ENCODE peak calls at places on chromosomes 5 and 9, in seven cellular contexts. D is heart right ventricle, V is heart left ventricle, C is Panc1, B is tibial artery, W is brain microvascular endothelial cell, F is ovary. L is an unnamed sample. For H3K27me3, the result is how much of the 10 kb centered on the place peaks cover.

GRCh38 chr5:154163327-154163997 is 27.1 kb upstream of the GALNT10 start:
- DNase-seq in W (no peak), D (no peak), C (no peak), F (no peak), V (no peak), B (no peak), L (no peak)

GRCh38 chr5:54357371-54358058 is 47.1 kb upstream of the ARL15 start:
- DNase-seq in V (no peak), F (no peak), D (no peak), B (no peak), W (no peak), C (no peak), L (no peak)

GRCh38 chr5:132747064-132747692 is at the start of gene CCNI2:
- DNase-seq in C (no peak), V (no peak), F (no peak), D (no peak), B (no peak), W (no peak), L (no peak)

GRCh38 chr5:166068547-166069335 is 2222.7 kb upstream of the WWC1 start:
- DNase-seq in D (no peak), F (no peak), W (no peak), B (no peak), C (no peak), V (no peak), L (no peak)

GRCh38 chr9:110078626-110079025 is 129.3 kb downstream of the C9orf152 start:
- DNase-seq in V (no peak), F (no peak), D (no peak), C (no peak), B (no peak), W (no peak), L (no peak)

GRCh38 chr5:179832039-179832745 is 11.5 kb downstream of the SQSTM1 start:
- DNase-seq in B (no peak), W (no peak), F (no peak), D (no peak), C (no peak), V (no peak), L (no peak)

GRCh38 chr5:53109041-53109435 is 519 bp downstream of the MOCS2 start:
- DNase-seq in V (no peak), C (no peak), D (no peak), B (no peak), W (no peak), F (no peak), L (no peak)

GRCh38 chr5:18772475-18772874 is 1138.2 kb downstream of the TAF11L14 start:
- DNase-seq in D (no peak), V (no peak), W (no peak), C (peak), F (no peak), B (no peak), L (no peak)

GRCh38 chr9:136862849-136863622 is 3.1 kb downstream of the EDF1 start:
- DNase-seq in V (peak), B (no peak), C (no peak), D (no peak), W (no peak), F (no peak), L (no peak)

GRCh38 chr9:116979461-116979860 is 292.4 kb downstream of the TRIM32 start:
- DNase-seq in F (no peak), V (no peak), C (no peak), B (no peak), W (no peak), D (no peak), L (no peak)

GRCh38 chr5:124662261-124662781 is 84.1 kb downstream of the ZNF608 start:
- DNase-seq in C (no peak), V (no peak), F (no peak), D (no peak), B (no peak), W (no peak), L (no peak)

GRCh38 chr9:90057361-90057760 is 452.5 kb downstream of the GADD45G start:
- DNase-seq in V (no peak), B (no peak), F (no peak), D (no peak), C (no peak), W (no peak), L (no peak)

GRCh38 chr5:130885027-130885426 is 280.0 kb downstream of the HINT1 start:
- DNase-seq in D (no peak), W (no peak), B (no peak), F (no peak), V (no peak), C (no peak), L (no peak)

GRCh38 chr9:82970359-82970758 is 92.6 kb downstream of the RASEF start:
- DNase-seq in W (no peak), C (no peak), F (no peak), D (no peak), V (no peak), B (no peak), L (no peak)

GRCh38 chr9:134740071-134740470 is 98.5 kb downstream of the COL5A1 start:
- DNase-seq in W (no peak), D (no peak), B (no peak), F (no peak), C (no peak), V (no peak), L (no peak)

GRCh38 chr9:122125891-122126331 is 32.8 kb upstream of the TTLL11 start:
- DNase-seq in B (no peak), C (no peak), F (no peak), V (no peak), D (no peak), W (peak), L (no peak)

GRCh38 chr5:124847907-124848306 is 101.5 kb upstream of the ZNF608 start:
- DNase-seq in W (no peak), D (no peak), C (no peak), B (no peak), F (no peak), V (no peak), L (no peak)

GRCh38 chr9:3498691-3499090 is 27.1 kb downstream of the RFX3 start:
- DNase-seq in D (no peak), B (no peak), C (no peak), F (no peak), W (peak), V (no peak), L (no peak)

GRCh38 chr9:121322737-121323448 is 47.2 kb downstream of the STOM start:
- DNase-seq in D (no peak), F (no peak), C (no peak), V (no peak), W (no peak), B (no peak), L (no peak)

GRCh38 chr5:150104550-150104870 is 18.2 kb upstream of the CSF1R start:
- DNase-seq in F (no peak), B (no peak), C (no peak), D (no peak), V (no peak), W (no peak), L (no peak)

GRCh38 chr5:42225009-42225408 is 198.2 kb upstream of the GHR start:
- DNase-seq in V (no peak), C (no peak), W (no peak), D (no peak), F (no peak), B (no peak), L (no peak)

GRCh38 chr5:66358741-66359140 is 214.6 kb downstream of the SREK1 start:
- DNase-seq in W (no peak), B (no peak), C (no peak), V (no peak), F (no peak), D (no peak), L (no peak)

GRCh38 chr5:45521067-45521466 is 175.1 kb downstream of the HCN1 start:
- DNase-seq in V (no peak), C (no peak), D (peak), F (no peak), W (no peak), B (no peak), L (no peak)

GRCh38 chr5:140253985-140254384 is 48.9 kb downstream of the PFDN1 start:
- DNase-seq in D (no peak), B (peak), W (no peak), V (no peak), F (no peak), C (no peak), L (no peak)

GRCh38 chr5:56637321-56637920 is 177.9 kb upstream of the MAP3K1 start:
- DNase-seq in B (no peak), W (peak), C (no peak), F (no peak), V (no peak), D (no peak), L (no peak)

GRCh38 chr9:114538241-114538640 is 33.0 kb upstream of the WHRN start:
- DNase-seq in F (no peak), C (no peak), W (no peak), V (no peak), D (no peak), B (no peak), L (no peak)

GRCh38 chr9:78462616-78463015 is 165.7 kb downstream of the PSAT1 start:
- DNase-seq in F (no peak), V (no peak), C (no peak), D (no peak), B (no peak), W (no peak), L (no peak)

GRCh38 chr5:79963261-79963977 is 27.6 kb downstream of the MTX3 start:
- DNase-seq in F (no peak), W (no peak), C (no peak), D (no peak), V (no peak), B (no peak), L (no peak)

GRCh38 chr5:141430332-141431113 is at the start of gene PCDHGA12:
- DNase-seq in F (no peak), W (peak), B (peak), C (no peak), V (peak), D (peak), L (peak)

GRCh38 chr9:133991964-133992779 is at the start of gene VAV2:
- DNase-seq in C (no peak), D (peak), W (no peak), V (peak), B (peak), F (peak), L (no peak)

DNA sequence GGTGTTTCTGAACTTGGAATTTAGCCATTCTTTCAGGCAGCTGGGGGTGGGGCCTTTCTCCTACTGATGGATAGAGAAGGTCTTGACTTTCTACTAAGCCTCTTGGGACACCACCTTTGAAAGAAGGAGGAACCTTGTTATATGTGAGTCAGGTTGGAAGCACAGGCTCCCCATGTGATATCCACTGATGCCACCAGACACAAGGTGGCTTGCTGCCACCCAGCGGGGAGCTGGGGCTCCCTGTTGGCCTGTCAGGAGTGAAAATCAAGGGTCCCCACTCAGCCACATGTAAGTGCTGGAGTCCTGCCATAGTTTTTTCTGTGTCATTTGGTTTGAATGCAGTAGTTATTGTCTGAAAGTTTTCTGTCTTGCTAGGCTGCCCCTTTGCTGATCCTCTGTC is 252.4 kb upstream of the NFIL3 start:
- DNase-seq in W (no peak), V (no peak), F (no peak), D (no peak), B (no peak), C (no peak), L (no peak)
- TF ChIP-seq CTCF in W (peak), V (peak), F (no peak), D (peak), B (no peak), C (peak), L (no peak)

GRCh38 chr9:124021385-124021769 is 9.8 kb downstream of the LHX2 start:
- DNase-seq in C (no peak), B (no peak), D (no peak), V (no peak), F (no peak), W (no peak), L (no peak)

GRCh38 chr9:124020520-124021384 is 9.2 kb downstream of the LHX2 start:
- DNase-seq in C (no peak), V (no peak), D (no peak), F (no peak), B (no peak), W (no peak), L (no peak)

GRCh38 chr9:124017929-124018730 is 6.6 kb downstream of the LHX2 start:
- DNase-seq in W (no peak), B (no peak), V (no peak), D (no peak), C (no peak), F (no peak), L (no peak)

GRCh38 chr9:124018731-124019697 is 7.4 kb downstream of the LHX2 start:
- DNase-seq in D (no peak), V (no peak), B (no peak), C (no peak), F (no peak), W (no peak), L (no peak)

GRCh38 chr9:124019771-124020519 is 8.4 kb downstream of the LHX2 start:
- DNase-seq in W (no peak), D (no peak), B (no peak), V (no peak), C (no peak), F (no peak), L (no peak)
- H3K27me3 ChIP-seq in W (half or more), D (half or more), B (half or more), V (half or more), C (under half), F (under half), L (half or more)

DNA sequence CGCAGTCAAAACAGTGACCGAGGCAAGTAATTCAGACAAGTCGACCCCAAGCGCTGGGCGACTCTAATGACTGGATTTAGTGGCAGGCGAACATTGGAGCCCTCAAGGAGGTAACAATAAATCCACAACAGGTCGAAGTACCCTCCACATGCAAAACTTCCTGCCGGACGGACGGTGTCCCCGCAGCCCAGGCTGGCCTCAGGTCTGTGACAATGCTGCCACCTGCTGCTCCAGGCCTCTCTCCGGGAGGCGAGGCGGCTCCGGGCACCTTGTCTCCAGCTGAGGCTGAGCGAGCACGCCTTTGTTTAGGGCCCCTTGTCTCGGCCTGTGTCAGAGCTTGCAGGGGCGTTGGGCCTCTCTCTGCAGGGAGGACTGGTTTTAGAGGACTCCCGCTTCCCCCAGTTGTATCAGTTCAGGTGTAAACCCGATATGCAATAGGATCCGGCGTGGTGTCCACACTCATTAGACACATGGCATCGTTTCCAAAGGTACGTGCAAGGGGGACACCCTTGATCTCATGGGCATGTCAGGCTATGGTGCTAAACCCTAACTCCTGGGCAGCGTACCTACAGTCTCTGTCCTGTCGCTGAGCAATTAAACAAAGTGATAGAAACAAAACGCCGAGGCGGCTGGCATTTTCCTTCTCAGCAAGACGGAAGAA is 628.0 kb upstream of the ADAMTS16 start:
- DNase-seq in V (peak), F (no peak), W (no peak), C (no peak), D (peak), B (no peak), L (no peak)
- TF ChIP-seq CTCF in V (peak), F (no peak), W (no peak), C (peak), D (peak), B (no peak), L (no peak)

GRCh38 chr9:130685104-130685503 is 8.5 kb upstream of the EXOSC2 start:
- DNase-seq in V (no peak), B (no peak), W (no peak), D (no peak), C (no peak), F (no peak), L (no peak)

GRCh38 chr9:130680836-130681768 is 12.5 kb upstream of the EXOSC2 start:
- DNase-seq in D (peak), F (peak), V (peak), W (peak), B (peak), C (no peak), L (peak)

GRCh38 chr9:130677252-130677651 is 12.9 kb downstream of the PRDM12 start:
- DNase-seq in F (no peak), B (no peak), C (no peak), D (no peak), W (no peak), V (no peak), L (no peak)

GRCh38 chr9:130682490-130683121 is 11.0 kb upstream of the EXOSC2 start:
- DNase-seq in V (peak), C (no peak), D (peak), B (peak), W (peak), F (peak), L (peak)

GRCh38 chr9:130681769-130682489 is 11.7 kb upstream of the EXOSC2 start:
- DNase-seq in D (no peak), F (no peak), V (no peak), W (no peak), C (no peak), B (no peak), L (no peak)
- H3K27me3 ChIP-seq in D (under half), F (under half), V (under half), W (under half), C (under half), B (under half), L (under half)

DNA sequence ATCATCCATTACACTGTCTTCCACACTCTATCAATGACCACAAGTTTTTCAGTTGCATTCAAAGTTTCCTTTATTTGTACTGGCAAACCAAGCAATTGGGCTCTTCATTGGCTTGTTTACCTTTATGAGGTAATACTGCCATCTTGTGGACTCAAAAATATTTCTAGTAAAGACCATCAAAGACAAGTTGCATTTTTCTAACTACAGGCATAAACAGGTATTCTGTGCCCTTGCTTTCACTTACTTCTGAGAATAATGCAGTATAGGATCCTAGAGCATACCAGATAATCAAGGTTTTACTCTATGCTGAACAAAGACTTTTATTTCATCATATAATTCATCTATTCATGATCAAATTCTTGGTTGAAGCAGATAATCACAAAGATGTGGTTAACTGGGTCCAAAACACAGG is 173.7 kb upstream of the POU5F2 start:
- DNase-seq in V (no peak), W (no peak), B (no peak), C (peak), D (no peak), F (no peak), L (no peak)
- TF ChIP-seq CTCF in V (peak), W (peak), B (peak), C (peak), D (peak), F (peak), L (peak)

DNA sequence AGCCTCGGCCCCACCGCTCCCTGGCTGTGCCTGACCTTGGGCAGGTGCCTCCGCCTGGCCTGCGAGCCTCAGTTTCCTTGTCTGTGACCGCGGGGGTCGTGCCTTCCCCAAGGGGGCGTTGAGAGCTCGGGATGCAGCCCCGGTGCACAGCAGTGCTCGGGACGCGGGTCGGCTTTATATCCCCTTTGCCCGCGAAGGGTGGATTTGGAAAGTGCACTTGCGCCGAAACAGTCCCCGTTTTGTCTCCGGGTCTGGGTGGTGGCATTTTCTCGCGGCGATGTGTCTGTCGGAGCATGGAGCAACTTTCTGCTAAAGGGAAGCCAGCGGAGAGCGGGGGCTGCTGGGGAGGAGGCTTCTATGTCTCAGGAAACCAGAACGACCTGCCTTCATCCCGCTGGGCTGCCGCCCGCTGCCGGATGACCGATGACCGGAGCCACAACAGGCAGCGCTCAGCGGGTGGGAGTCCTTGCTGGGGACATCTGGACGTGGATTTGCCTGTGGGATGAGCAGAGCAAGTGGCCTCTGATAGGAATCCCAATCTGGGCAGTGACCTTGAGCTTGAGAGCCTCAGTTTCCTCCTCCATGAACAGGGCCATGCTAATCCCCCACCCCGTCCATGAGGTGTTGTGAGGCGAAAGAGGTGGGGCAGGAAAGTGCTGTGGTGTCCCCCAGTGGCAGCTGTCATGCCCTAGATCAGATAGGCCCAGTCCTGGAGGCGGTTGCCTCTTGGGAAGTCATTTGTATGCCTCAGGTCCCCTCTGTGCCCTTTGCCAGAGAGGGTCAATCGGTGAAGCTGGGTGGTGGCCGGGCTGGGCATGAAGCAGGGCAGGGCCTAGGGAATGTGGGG is 651 bp downstream of the HRH2 start:
- DNase-seq in V (no peak), B (peak), F (no peak), D (no peak), C (no peak), W (no peak), L (no peak)
- H3K27me3 ChIP-seq in V (under half), B (under half), F (under half), D (under half), C (under half), W (under half), L (under half)

GRCh38 chr5:81301221-81302015 is at the start of gene ZCCHC9:
- DNase-seq in W (peak), B (peak), V (peak), F (peak), D (peak), C (no peak), L (peak)
- TF ChIP-seq CTCF in W (peak), B (no peak), V (peak), F (peak), D (peak), C (peak), L (peak)

L was measured in gastrocnemius medialis.